ENCODE peak calls at places on chromosome 14, in four cellular contexts. One of them, this sample, is unnamed.

GRCh38 chr14:77989441-77989891 is 180.7 kb upstream of the NRXN3 start:
- DNase-seq in K562: no peak
- DNase-seq in GM12878: no peak
- DNase-seq in GM12891: no peak
- DNase-seq in this sample: no peak

GRCh38 chr14:32366995-32367394 is 37.9 kb downstream of the AKAP6 start:
- DNase-seq in K562: no peak
- DNase-seq in GM12878: no peak
- DNase-seq in GM12891: no peak
- DNase-seq in this sample: no peak

GRCh38 chr14:106228541-106229158 is 702.3 kb downstream of the TMEM121 start:
- DNase-seq in K562: no peak
- DNase-seq in GM12878: no peak
- DNase-seq in GM12891: no peak
- DNase-seq in this sample: no peak

GRCh38 chr14:93709249-93709648 is 79.0 kb downstream of the PRIMA1 start:
- DNase-seq in K562: no peak
- DNase-seq in GM12878: no peak
- DNase-seq in GM12891: no peak
- DNase-seq in this sample: no peak

GRCh38 chr14:22494486-22495135 is 94.4 kb downstream of the DAD1 start:
- DNase-seq in K562: no peak
- DNase-seq in GM12878: no peak
- DNase-seq in GM12891: no peak
- DNase-seq in this sample: no peak

GRCh38 chr14:87468531-87468930 is 524.5 kb downstream of the GALC start:
- DNase-seq in K562: no peak
- DNase-seq in GM12878: no peak
- DNase-seq in GM12891: no peak
- DNase-seq in this sample: no peak

GRCh38 chr14:87066221-87066817 is 926.7 kb downstream of the GALC start:
- DNase-seq in K562: no peak
- DNase-seq in GM12878: no peak
- DNase-seq in GM12891: no peak
- DNase-seq in this sample: no peak

GRCh38 chr14:57611555-57612075 is 118.0 kb upstream of the CCDC198 start:
- DNase-seq in K562: no peak
- DNase-seq in GM12878: no peak
- DNase-seq in GM12891: no peak
- DNase-seq in this sample: no peak

GRCh38 chr14:101937926-101938767 is 26.2 kb upstream of the DYNC1H1 start:
- DNase-seq in K562: no peak
- DNase-seq in GM12878: no peak
- DNase-seq in GM12891: no peak
- DNase-seq in this sample: no peak

GRCh38 chr14:49945448-49946319 is 52.8 kb downstream of the ARF6 start:
- DNase-seq in K562: no peak
- DNase-seq in GM12878: no peak
- DNase-seq in GM12891: no peak
- DNase-seq in this sample: no peak

GRCh38 chr14:66495214-66496098 is 9.3 kb downstream of the CCDC196 start:
- DNase-seq in K562: peak; percentile 44
- DNase-seq in GM12878: peak; percentile 45
- DNase-seq in GM12891: peak; percentile 2
- DNase-seq in this sample: no peak

GRCh38 chr14:92040431-92041040 is 677 bp upstream of the TRIP11 start:
- DNase-seq in K562: peak; percentile 11
- DNase-seq in GM12878: peak; percentile 25
- DNase-seq in GM12891: no peak
- DNase-seq in this sample: peak; percentile 56

GRCh38 chr14:74978416-74978947 is 23.1 kb upstream of the PGF start:
- DNase-seq in K562: no peak
- DNase-seq in GM12878: no peak
- DNase-seq in GM12891: no peak
- DNase-seq in this sample: no peak

GRCh38 chr14:64708148-64709004 is 4.2 kb downstream of the PLEKHG3 start:
- DNase-seq in K562: no peak
- DNase-seq in GM12878: no peak
- DNase-seq in GM12891: no peak
- DNase-seq in this sample: peak; percentile 66

GRCh38 chr14:105944632-105945610 is 418.5 kb downstream of the TMEM121 start:
- DNase-seq in K562: peak; percentile 62
- DNase-seq in GM12878: no peak
- DNase-seq in GM12891: no peak
- DNase-seq in this sample: peak; percentile 13

GRCh38 chr14:100149789-100150611 is 9.4 kb downstream of the DEGS2 start:
- DNase-seq in K562: no peak
- DNase-seq in GM12878: no peak
- DNase-seq in GM12891: no peak
- DNase-seq in this sample: no peak

GRCh38 chr14:74239848-74240793 is 872 bp downstream of the VSX2 start:
- DNase-seq in K562: no peak
- DNase-seq in GM12878: no peak
- DNase-seq in GM12891: no peak
- DNase-seq in this sample: no peak

GRCh38 chr14:39956372-39956771 is 524.1 kb upstream of the FBXO33 start:
- DNase-seq in K562: no peak
- DNase-seq in GM12878: no peak
- DNase-seq in GM12891: no peak
- DNase-seq in this sample: no peak

GRCh38 chr14:22567437-22567836 is 21.6 kb downstream of the DAD1 start:
- DNase-seq in K562: no peak
- DNase-seq in GM12878: no peak
- DNase-seq in GM12891: no peak
- DNase-seq in this sample: no peak

GRCh38 chr14:94355191-94355794 is 32.2 kb upstream of the SERPINA6 start:
- DNase-seq in K562: no peak
- DNase-seq in GM12878: no peak
- DNase-seq in GM12891: no peak
- DNase-seq in this sample: no peak

GRCh38 chr14:39431416-39432178 is 636 bp downstream of the FBXO33 start:
- DNase-seq in K562: peak; percentile 8
- DNase-seq in GM12878: no peak
- DNase-seq in GM12891: peak; percentile 25
- DNase-seq in this sample: no peak

GRCh38 chr14:55739967-55740707 is 160.1 kb downstream of the KTN1 start:
- DNase-seq in K562: no peak
- DNase-seq in GM12878: no peak
- DNase-seq in GM12891: no peak
- DNase-seq in this sample: no peak

GRCh38 chr14:53881921-53882320 is 74.7 kb downstream of the BMP4 start:
- DNase-seq in K562: no peak
- DNase-seq in GM12878: no peak
- DNase-seq in GM12891: no peak
- DNase-seq in this sample: no peak

GRCh38 chr14:35480119-35480769 is 53.7 kb upstream of the INSM2 start:
- DNase-seq in K562: no peak
- DNase-seq in GM12878: peak; percentile 35
- DNase-seq in GM12891: no peak
- DNase-seq in this sample: no peak

GRCh38 chr14:96016761-96017160 is 22.4 kb upstream of the C14orf132 start:
- DNase-seq in K562: no peak
- DNase-seq in GM12878: no peak
- DNase-seq in GM12891: no peak
- DNase-seq in this sample: no peak

GRCh38 chr14:71411766-71412165 is 504.5 kb downstream of the PCNX1 start:
- DNase-seq in K562: no peak
- DNase-seq in GM12878: no peak
- DNase-seq in GM12891: no peak
- DNase-seq in this sample: no peak
- TF ChIP-seq SPI1 in K562: no peak
- TF ChIP-seq SPI1 in GM12878: no peak
- TF ChIP-seq SPI1 in GM12891: no peak
- TF ChIP-seq SPI1 in this sample: no peak

GRCh38 chr14:68297011-68297410 is 477.4 kb downstream of the RAD51B start:
- DNase-seq in K562: no peak
- DNase-seq in GM12878: no peak
- DNase-seq in GM12891: no peak
- DNase-seq in this sample: no peak
- TF ChIP-seq SPI1 in K562: no peak
- TF ChIP-seq SPI1 in GM12878: no peak
- TF ChIP-seq SPI1 in GM12891: no peak
- TF ChIP-seq SPI1 in this sample: no peak

DNA sequence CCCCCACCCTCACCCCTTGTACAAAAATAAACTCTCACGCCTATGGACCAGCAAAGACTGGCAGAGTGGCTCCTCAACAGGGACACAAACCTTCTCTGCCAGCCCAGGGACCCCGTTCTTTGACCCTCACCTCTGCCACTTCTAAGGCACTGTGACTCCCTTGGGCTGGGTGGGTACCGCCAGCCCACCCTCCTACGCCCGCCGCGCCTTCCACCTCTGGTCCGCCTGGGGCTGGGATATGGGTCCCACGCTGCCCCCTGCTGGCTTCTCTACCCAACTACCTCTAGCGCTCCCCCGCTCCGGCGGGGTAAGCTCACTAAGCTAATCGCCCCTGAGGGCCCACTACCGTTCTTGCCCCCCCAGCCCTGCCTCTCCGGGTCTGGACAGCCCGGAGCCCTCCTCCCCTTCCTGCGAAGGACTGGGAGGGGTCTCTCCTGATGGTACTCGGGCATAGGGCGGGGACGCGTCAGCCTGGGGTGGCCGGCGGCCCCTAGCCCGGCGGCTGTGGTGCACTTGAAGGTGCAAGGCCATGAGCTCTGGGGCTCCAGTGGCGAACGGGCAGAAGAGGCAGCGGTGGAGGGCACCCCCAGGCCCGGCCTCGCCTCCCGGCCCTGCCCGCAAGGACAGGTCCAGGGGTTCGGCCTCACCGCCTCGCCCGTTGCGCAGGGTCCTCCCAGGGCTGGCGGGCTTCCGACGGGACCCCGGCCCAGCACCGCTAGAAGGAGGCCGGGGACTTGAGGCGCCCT is 8.1 kb downstream of the ZNF219 start:
- DNase-seq in K562: peak; percentile 36
- DNase-seq in GM12878: no peak
- DNase-seq in GM12891: no peak
- DNase-seq in this sample: peak; percentile 41
- TF ChIP-seq SPI1 in K562: no peak
- TF ChIP-seq SPI1 in GM12878: no peak
- TF ChIP-seq SPI1 in GM12891: no peak
- TF ChIP-seq SPI1 in this sample: no peak

DNA sequence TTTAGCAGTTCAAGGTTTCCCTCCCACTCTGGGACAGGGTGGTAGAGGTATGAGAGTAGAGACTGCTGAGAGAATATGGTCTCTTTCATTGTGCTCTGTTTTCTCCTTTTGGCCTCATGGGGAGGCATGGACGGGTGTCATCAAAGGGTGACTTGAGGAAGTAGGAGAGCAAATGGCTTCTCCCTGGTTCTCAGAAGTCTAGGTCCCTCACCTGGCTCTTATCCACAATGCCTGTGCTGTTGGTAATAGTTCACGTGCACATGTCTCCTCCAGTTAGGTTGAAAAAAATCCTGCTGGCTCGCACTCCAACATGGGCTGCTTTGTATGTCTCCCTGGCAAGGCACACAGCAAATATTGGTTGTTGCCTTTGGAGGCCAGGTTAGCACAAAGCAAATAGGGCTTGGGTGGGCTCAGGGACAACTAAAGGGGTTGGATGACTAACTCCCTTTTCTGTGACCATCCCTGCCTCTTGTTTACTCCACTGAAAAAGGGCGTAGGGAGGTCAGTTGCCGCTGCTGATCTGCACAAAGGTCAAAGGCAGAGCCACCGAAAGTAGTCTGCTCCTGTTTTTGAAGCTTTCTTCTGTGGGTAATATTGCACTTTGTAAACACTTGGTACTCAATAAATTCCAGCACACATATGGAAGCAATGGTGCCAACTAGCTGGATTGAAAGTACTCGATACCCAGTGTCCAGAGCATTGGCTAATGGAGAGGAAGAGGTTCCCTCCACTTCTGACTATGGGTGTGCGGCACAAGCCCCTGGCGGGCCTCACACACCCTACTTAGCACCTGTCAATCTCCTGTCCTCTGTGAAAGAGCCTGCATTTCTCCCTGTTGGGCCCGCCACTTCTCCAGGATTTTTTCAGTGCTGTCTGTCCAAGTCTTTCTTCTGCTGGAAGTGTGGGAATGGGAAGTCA is 121.8 kb downstream of the SLC38A6 start:
- DNase-seq in K562: peak; percentile 27
- DNase-seq in GM12878: no peak
- DNase-seq in GM12891: no peak
- DNase-seq in this sample: peak; percentile 53
- TF ChIP-seq SPI1 in K562: no peak
- TF ChIP-seq SPI1 in GM12878: no peak
- TF ChIP-seq SPI1 in GM12891: peak; percentile 45
- TF ChIP-seq SPI1 in this sample: no peak

GRCh38 chr14:80491131-80491530 is 279.8 kb upstream of the DIO2 start:
- DNase-seq in K562: no peak
- DNase-seq in GM12878: peak; percentile 23
- DNase-seq in GM12891: no peak
- DNase-seq in this sample: no peak
- TF ChIP-seq SPI1 in K562: no peak
- TF ChIP-seq SPI1 in GM12878: no peak
- TF ChIP-seq SPI1 in GM12891: no peak
- TF ChIP-seq SPI1 in this sample: no peak

DNA sequence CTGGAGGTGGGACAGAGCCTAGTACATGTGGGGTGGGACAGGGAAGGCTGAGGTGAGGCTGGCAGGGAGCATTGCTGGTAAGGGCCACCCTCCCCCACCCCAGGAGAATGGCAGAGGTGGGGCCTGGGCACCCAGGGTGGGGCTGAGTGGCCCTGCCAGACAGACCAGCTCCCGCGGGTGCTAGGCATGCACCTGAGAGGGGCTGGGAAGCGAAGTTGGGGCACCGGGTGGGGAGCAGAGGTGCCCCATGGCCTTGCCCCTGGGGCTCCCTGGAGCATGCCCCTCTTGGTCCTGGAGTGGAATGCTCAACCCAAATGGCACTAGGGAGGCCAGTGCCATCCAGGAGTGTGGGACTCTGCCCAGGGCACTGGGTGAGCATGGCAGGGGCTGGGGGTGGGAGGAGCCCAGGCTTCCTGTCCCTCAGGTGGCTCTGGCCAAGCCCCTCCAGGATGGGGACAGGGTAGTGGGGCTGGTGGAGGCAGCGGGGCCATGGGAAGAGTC is 1.3 kb downstream of the TNFAIP2 start:
- DNase-seq in K562: no peak
- DNase-seq in GM12878: no peak
- DNase-seq in GM12891: no peak
- DNase-seq in this sample: no peak
- TF ChIP-seq SPI1 in K562: no peak
- TF ChIP-seq SPI1 in GM12878: no peak
- TF ChIP-seq SPI1 in GM12891: no peak
- TF ChIP-seq SPI1 in this sample: no peak

DNA sequence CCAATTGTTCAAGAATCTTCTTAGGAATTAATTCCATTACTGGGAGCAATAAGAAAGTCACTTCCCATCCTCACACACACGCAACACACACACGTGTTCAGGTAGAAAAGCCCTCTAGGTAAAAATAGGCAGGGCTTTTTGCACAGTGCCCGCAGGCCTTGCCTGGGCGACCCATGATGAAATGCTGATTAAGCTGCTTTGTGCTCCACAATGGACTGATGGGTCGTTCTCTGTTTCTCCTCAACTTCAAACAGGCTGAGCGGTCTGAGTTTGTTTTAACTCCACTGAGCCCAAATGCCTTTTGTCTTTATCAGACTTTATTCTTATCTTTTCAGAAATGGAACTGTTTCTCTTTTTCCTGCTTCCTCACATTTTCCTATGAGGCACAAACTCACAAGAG is 9.4 kb upstream of the DACT1 start:
- DNase-seq in K562: no peak
- DNase-seq in GM12878: no peak
- DNase-seq in GM12891: no peak
- DNase-seq in this sample: no peak
- TF ChIP-seq SPI1 in K562: no peak
- TF ChIP-seq SPI1 in GM12878: no peak
- TF ChIP-seq SPI1 in GM12891: no peak
- TF ChIP-seq SPI1 in this sample: no peak